ENCODE peak calls at places on chromosomes 1 and 21, in seven cellular contexts. One of them, this sample, is unnamed.

GRCh38 chr1:224579526-224579925 is 36.6 kb upstream of the CNIH3 start:
- DNase-seq in Ammon's horn: no peak
- DNase-seq in ovary: no peak
- DNase-seq in GM19239: no peak
- DNase-seq in CD8-positive, alpha-beta T cell: no peak
- DNase-seq in psoas muscle: no peak
- DNase-seq in foreskin melanocyte: peak; percentile 98
- DNase-seq in this sample: no peak

GRCh38 chr1:1629430-1630190 is 2.4 kb upstream of the MMP23B start:
- DNase-seq in foreskin melanocyte: no peak
- DNase-seq in Ammon's horn: no peak
- DNase-seq in ovary: peak; percentile 55
- DNase-seq in psoas muscle: peak; percentile 25
- DNase-seq in CD8-positive, alpha-beta T cell: peak; percentile 80
- DNase-seq in GM19239: no peak
- DNase-seq in this sample: no peak

GRCh38 chr1:19010995-19011696 is 54.7 kb upstream of the IFFO2 start:
- DNase-seq in foreskin melanocyte: peak; percentile 85
- DNase-seq in ovary: peak; percentile 66
- DNase-seq in Ammon's horn: peak; percentile 28
- DNase-seq in CD8-positive, alpha-beta T cell: peak; percentile 58
- DNase-seq in psoas muscle: peak; percentile 74
- DNase-seq in GM19239: peak; percentile 30
- DNase-seq in this sample: peak; percentile 91

GRCh38 chr1:25034736-25035522 is 104.9 kb upstream of the RUNX3 start:
- DNase-seq in psoas muscle: no peak
- DNase-seq in GM19239: no peak
- DNase-seq in CD8-positive, alpha-beta T cell: no peak
- DNase-seq in ovary: no peak
- DNase-seq in foreskin melanocyte: no peak
- DNase-seq in Ammon's horn: no peak
- DNase-seq in this sample: no peak

GRCh38 chr1:36580524-36580923 is 97.8 kb upstream of the CSF3R start:
- DNase-seq in CD8-positive, alpha-beta T cell: no peak
- DNase-seq in psoas muscle: no peak
- DNase-seq in ovary: no peak
- DNase-seq in foreskin melanocyte: no peak
- DNase-seq in Ammon's horn: no peak
- DNase-seq in GM19239: no peak
- DNase-seq in this sample: no peak

GRCh38 chr1:84163123-84164038 is 19.3 kb downstream of the PRKACB start:
- DNase-seq in Ammon's horn: peak; percentile 33
- DNase-seq in foreskin melanocyte: peak; percentile 29
- DNase-seq in GM19239: no peak
- DNase-seq in ovary: no peak
- DNase-seq in psoas muscle: no peak
- DNase-seq in CD8-positive, alpha-beta T cell: no peak
- DNase-seq in this sample: no peak

GRCh38 chr1:228265167-228265566 is 57.3 kb downstream of the OBSCN start:
- DNase-seq in Ammon's horn: no peak
- DNase-seq in CD8-positive, alpha-beta T cell: no peak
- DNase-seq in psoas muscle: no peak
- DNase-seq in foreskin melanocyte: no peak
- DNase-seq in ovary: no peak
- DNase-seq in GM19239: no peak
- DNase-seq in this sample: no peak

GRCh38 chr1:228009828-228010775 is 3.3 kb downstream of the WNT3A start:
- DNase-seq in CD8-positive, alpha-beta T cell: no peak
- DNase-seq in ovary: no peak
- DNase-seq in foreskin melanocyte: no peak
- DNase-seq in GM19239: no peak
- DNase-seq in Ammon's horn: no peak
- DNase-seq in psoas muscle: no peak
- DNase-seq in this sample: peak; percentile 4

GRCh38 chr1:108570128-108570527 is 10.2 kb downstream of the EEIG2 start:
- DNase-seq in psoas muscle: no peak
- DNase-seq in ovary: no peak
- DNase-seq in CD8-positive, alpha-beta T cell: peak; percentile 11
- DNase-seq in GM19239: no peak
- DNase-seq in foreskin melanocyte: peak; percentile 54
- DNase-seq in Ammon's horn: peak; percentile 58
- DNase-seq in this sample: no peak

GRCh38 chr1:113975211-113975895 is 3.9 kb upstream of the OLFML3 start:
- DNase-seq in GM19239: no peak
- DNase-seq in CD8-positive, alpha-beta T cell: no peak
- DNase-seq in psoas muscle: no peak
- DNase-seq in ovary: no peak
- DNase-seq in foreskin melanocyte: no peak
- DNase-seq in Ammon's horn: no peak
- DNase-seq in this sample: no peak

GRCh38 chr1:227437495-227438008 is 119.3 kb upstream of the CDC42BPA start:
- DNase-seq in foreskin melanocyte: peak; percentile 34
- DNase-seq in Ammon's horn: peak; percentile 81
- DNase-seq in ovary: no peak
- DNase-seq in GM19239: peak; percentile 46
- DNase-seq in CD8-positive, alpha-beta T cell: no peak
- DNase-seq in psoas muscle: no peak
- DNase-seq in this sample: no peak

GRCh38 chr1:173768206-173768605 is 53.4 kb downstream of the KLHL20 start:
- DNase-seq in CD8-positive, alpha-beta T cell: no peak
- DNase-seq in foreskin melanocyte: no peak
- DNase-seq in psoas muscle: no peak
- DNase-seq in GM19239: no peak
- DNase-seq in Ammon's horn: no peak
- DNase-seq in ovary: no peak
- DNase-seq in this sample: no peak

GRCh38 chr1:226654046-226654445 is 85.0 kb downstream of the ITPKB start:
- DNase-seq in CD8-positive, alpha-beta T cell: no peak
- DNase-seq in GM19239: no peak
- DNase-seq in Ammon's horn: no peak
- DNase-seq in ovary: no peak
- DNase-seq in psoas muscle: peak; percentile 5
- DNase-seq in foreskin melanocyte: no peak
- DNase-seq in this sample: no peak

GRCh38 chr1:209389258-209389657 is 194.3 kb upstream of the CAMK1G start:
- DNase-seq in foreskin melanocyte: no peak
- DNase-seq in GM19239: no peak
- DNase-seq in psoas muscle: no peak
- DNase-seq in ovary: no peak
- DNase-seq in CD8-positive, alpha-beta T cell: no peak
- DNase-seq in Ammon's horn: no peak
- DNase-seq in this sample: peak; percentile 57

GRCh38 chr1:214438059-214438458 is 113.3 kb downstream of the PTPN14 start:
- DNase-seq in ovary: peak; percentile 37
- DNase-seq in GM19239: no peak
- DNase-seq in psoas muscle: peak; percentile 59
- DNase-seq in foreskin melanocyte: no peak
- DNase-seq in CD8-positive, alpha-beta T cell: no peak
- DNase-seq in Ammon's horn: no peak
- DNase-seq in this sample: no peak

GRCh38 chr1:65764052-65764451 is 28.6 kb upstream of the PDE4B start:
- DNase-seq in CD8-positive, alpha-beta T cell: no peak
- DNase-seq in psoas muscle: no peak
- DNase-seq in Ammon's horn: no peak
- DNase-seq in ovary: no peak
- DNase-seq in GM19239: no peak
- DNase-seq in foreskin melanocyte: no peak
- DNase-seq in this sample: no peak

GRCh38 chr1:46183119-46183842 is 7.0 kb upstream of the P3R3URF start:
- DNase-seq in psoas muscle: peak; percentile 81
- DNase-seq in GM19239: no peak
- DNase-seq in CD8-positive, alpha-beta T cell: no peak
- DNase-seq in Ammon's horn: no peak
- DNase-seq in ovary: peak; percentile 60
- DNase-seq in foreskin melanocyte: peak; percentile 52
- DNase-seq in this sample: peak; percentile 97

GRCh38 chr21:37208056-37208705 is 59.0 kb downstream of the VPS26C start:
- DNase-seq in psoas muscle: peak; percentile 80
- DNase-seq in GM19239: peak; percentile 71
- DNase-seq in Ammon's horn: peak; percentile 90
- DNase-seq in ovary: no peak
- DNase-seq in foreskin melanocyte: no peak
- DNase-seq in CD8-positive, alpha-beta T cell: no peak
- DNase-seq in this sample: peak; percentile 66

GRCh38 chr1:8903908-8904650 is 25.6 kb upstream of the ENO1 start:
- DNase-seq in CD8-positive, alpha-beta T cell: no peak
- DNase-seq in foreskin melanocyte: peak; percentile 94
- DNase-seq in GM19239: no peak
- DNase-seq in psoas muscle: peak; percentile 46
- DNase-seq in ovary: peak; percentile 53
- DNase-seq in Ammon's horn: peak; percentile 59
- DNase-seq in this sample: peak; percentile 84

GRCh38 chr1:2231667-2232254 is 3.6 kb downstream of the SKI start:
- DNase-seq in GM19239: no peak
- DNase-seq in ovary: peak; percentile 89
- DNase-seq in CD8-positive, alpha-beta T cell: peak; percentile 78
- DNase-seq in foreskin melanocyte: peak; percentile 75
- DNase-seq in psoas muscle: peak; percentile 88
- DNase-seq in Ammon's horn: peak; percentile 81
- DNase-seq in this sample: peak; percentile 79

GRCh38 chr1:151915066-151915686 is 5.9 kb upstream of the THEM4 start:
- DNase-seq in foreskin melanocyte: peak; percentile 87
- DNase-seq in CD8-positive, alpha-beta T cell: no peak
- DNase-seq in psoas muscle: no peak
- DNase-seq in Ammon's horn: no peak
- DNase-seq in GM19239: no peak
- DNase-seq in ovary: no peak
- DNase-seq in this sample: no peak

GRCh38 chr1:100627018-100627716 is 89.2 kb downstream of the GPR88 start:
- DNase-seq in psoas muscle: no peak
- DNase-seq in ovary: no peak
- DNase-seq in Ammon's horn: no peak
- DNase-seq in foreskin melanocyte: no peak
- DNase-seq in CD8-positive, alpha-beta T cell: no peak
- DNase-seq in GM19239: no peak
- DNase-seq in this sample: no peak

GRCh38 chr1:111801071-111801850 is 45.6 kb downstream of the DDX20 start:
- DNase-seq in Ammon's horn: peak; percentile 26
- DNase-seq in foreskin melanocyte: no peak
- DNase-seq in ovary: no peak
- DNase-seq in GM19239: no peak
- DNase-seq in CD8-positive, alpha-beta T cell: no peak
- DNase-seq in psoas muscle: no peak
- DNase-seq in this sample: no peak

GRCh38 chr1:229094476-229095311 is 176.2 kb upstream of the RAB4A start:
- DNase-seq in GM19239: no peak
- DNase-seq in psoas muscle: no peak
- DNase-seq in ovary: no peak
- DNase-seq in Ammon's horn: no peak
- DNase-seq in foreskin melanocyte: peak; percentile 44
- DNase-seq in CD8-positive, alpha-beta T cell: no peak
- DNase-seq in this sample: no peak

GRCh38 chr1:171207377-171207776 is 22.3 kb downstream of the FMO2 start:
- DNase-seq in ovary: no peak
- DNase-seq in GM19239: no peak
- DNase-seq in foreskin melanocyte: no peak
- DNase-seq in CD8-positive, alpha-beta T cell: no peak
- DNase-seq in Ammon's horn: no peak
- DNase-seq in psoas muscle: no peak
- DNase-seq in this sample: no peak